ENCODE peak calls at places on chromosome 2, in five cellular contexts. J is esophagus squamous epithelium, C is Caco-2, M is OCI-LY7, Y is tibial artery. E is an unnamed sample. For H3K9me3, the result is how much of the 10 kb centered on the place peaks cover.

GRCh38 chr2:223688094-223688835 is 86.1 kb upstream of the SCG2 start:
- DNase-seq in J (no peak), C (no peak), M (no peak), Y (no peak), E (no peak)

GRCh38 chr2:125596612-125597011 is 1059.3 kb upstream of the GYPC start:
- DNase-seq in J (no peak), C (no peak), M (no peak), Y (no peak), E (no peak)

GRCh38 chr2:46796031-46796430 is 119.6 kb downstream of the MCFD2 start:
- DNase-seq in J (no peak), C (no peak), M (no peak), Y (no peak), E (no peak)

GRCh38 chr2:57987835-57988573 is 58.6 kb upstream of the VRK2 start:
- DNase-seq in J (no peak), C (no peak), M (no peak), Y (no peak), E (no peak)

GRCh38 chr2:7766978-7767565 is 849.9 kb downstream of the RNF144A start:
- DNase-seq in J (no peak), C (no peak), M (no peak), Y (no peak), E (no peak)

GRCh38 chr2:9262671-9263171 is 56.1 kb downstream of the ASAP2 start:
- DNase-seq in J (no peak), C (no peak), M (no peak), Y (no peak), E (no peak)

GRCh38 chr2:16012626-16013501 is 72.5 kb downstream of the MYCN start:
- DNase-seq in J (no peak), C (peak), M (no peak), Y (no peak), E (no peak)

GRCh38 chr2:5915926-5916325 is 223.7 kb downstream of the SOX11 start:
- DNase-seq in J (no peak), C (peak), M (peak), Y (no peak), E (no peak)

GRCh38 chr2:25201794-25202193 is 33.4 kb upstream of the POMC start:
- DNase-seq in J (no peak), C (no peak), M (no peak), Y (no peak), E (no peak)

GRCh38 chr2:165009466-165009865 is 54.1 kb upstream of the SLC38A11 start:
- DNase-seq in J (no peak), C (no peak), M (no peak), Y (no peak), E (no peak)

GRCh38 chr2:19839438-19839837 is 62.3 kb downstream of the TTC32 start:
- DNase-seq in J (no peak), C (no peak), M (no peak), Y (no peak), E (no peak)

GRCh38 chr2:144835634-144836351 is 315.9 kb upstream of the ZEB2 start:
- DNase-seq in J (no peak), C (no peak), M (no peak), Y (no peak), E (no peak)

GRCh38 chr2:111522231-111522768 is 361.7 kb downstream of the ANAPC1 start:
- DNase-seq in J (no peak), C (no peak), M (no peak), Y (no peak), E (no peak)

GRCh38 chr2:160859086-160859485 is 301.1 kb upstream of the TANK start:
- DNase-seq in J (no peak), C (no peak), M (no peak), Y (no peak), E (no peak)

GRCh38 chr2:106197878-106198277 is 3.8 kb upstream of the UXS1 start:
- DNase-seq in J (no peak), C (peak), M (no peak), Y (peak), E (no peak)

GRCh38 chr2:209331291-209331844 is 92.5 kb upstream of the MAP2 start:
- DNase-seq in J (no peak), C (no peak), M (peak), Y (no peak), E (no peak)

DNA sequence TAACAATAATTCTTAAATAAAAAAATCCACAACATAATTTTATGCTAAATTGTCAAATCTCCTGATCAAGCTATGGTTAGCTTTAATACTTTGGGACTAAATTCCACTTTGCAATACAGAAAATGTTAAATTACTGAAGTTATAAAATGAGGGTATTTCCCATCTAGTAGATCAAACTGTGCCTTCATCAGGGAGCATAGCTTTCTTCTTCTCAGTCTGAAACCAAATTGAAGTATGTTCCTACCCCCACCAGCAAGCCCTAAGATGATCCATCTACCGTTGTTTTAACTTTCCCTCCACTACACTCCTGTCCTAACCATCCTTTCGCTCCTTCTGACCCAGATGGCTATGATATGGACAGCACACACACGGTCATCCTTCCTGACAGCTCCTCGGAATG is 24.4 kb upstream of the STK17B start:
- DNase-seq in J (no peak), C (no peak), M (no peak), Y (no peak), E (no peak)
- TF ChIP-seq CTCF in J (no peak), C (no peak), M (no peak), Y (no peak), E (no peak)

DNA sequence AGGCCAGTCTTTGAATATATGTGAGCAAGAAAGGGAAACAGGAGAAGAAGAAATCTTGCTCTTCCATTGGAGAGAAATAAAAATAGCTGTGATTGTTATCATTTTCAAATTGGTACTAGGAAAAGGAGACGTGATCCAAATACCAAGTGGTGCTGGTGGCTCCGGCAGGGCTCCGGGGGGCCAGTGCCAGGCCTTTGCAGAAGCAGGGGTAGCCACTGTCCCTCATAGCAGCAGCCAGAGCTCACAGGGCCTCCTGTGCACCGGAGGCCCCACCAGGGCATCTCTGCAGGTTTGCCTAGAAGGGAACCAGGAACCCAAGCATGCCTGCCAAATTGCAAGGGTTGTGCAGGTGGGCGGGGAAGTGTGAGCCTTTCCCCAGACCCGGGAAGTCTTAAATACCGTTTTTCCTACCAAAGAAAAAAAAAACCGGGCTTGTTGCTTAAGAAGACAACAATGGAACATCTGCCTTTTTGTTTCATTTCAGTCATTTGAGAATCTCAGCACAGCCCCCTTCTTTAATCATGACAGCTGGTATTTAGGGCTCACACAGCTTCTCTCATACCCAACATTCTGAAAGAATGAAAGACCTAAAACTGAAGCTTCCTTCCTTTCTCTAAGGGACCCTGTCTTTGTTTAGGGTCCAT is 791.0 kb upstream of the SOX11 start:
- DNase-seq in J (no peak), C (no peak), M (no peak), Y (no peak), E (no peak)
- H3K9me3 ChIP-seq in J (under half), C (under half), M (under half), Y (under half), E (under half)

GRCh38 chr2:215870986-215871385 is 142.4 kb downstream of the MREG start:
- DNase-seq in J (no peak), C (peak), M (peak), Y (no peak), E (no peak)
- TF ChIP-seq CTCF in J (no peak), C (peak), M (peak), Y (no peak), E (no peak)

GRCh38 chr2:74536166-74536950 is 6.6 kb downstream of the HTRA2 start:
- DNase-seq in J (no peak), C (no peak), M (no peak), Y (peak), E (no peak)

GRCh38 chr2:74533464-74533863 is 3.7 kb downstream of the HTRA2 start:
- DNase-seq in J (no peak), C (no peak), M (no peak), Y (no peak), E (no peak)

GRCh38 chr2:74534411-74534810 is 4.7 kb downstream of the HTRA2 start:
- DNase-seq in J (no peak), C (no peak), M (no peak), Y (peak), E (no peak)

GRCh38 chr2:74537140-74537539 is 7.4 kb downstream of the HTRA2 start:
- DNase-seq in J (no peak), C (no peak), M (no peak), Y (peak), E (no peak)

DNA sequence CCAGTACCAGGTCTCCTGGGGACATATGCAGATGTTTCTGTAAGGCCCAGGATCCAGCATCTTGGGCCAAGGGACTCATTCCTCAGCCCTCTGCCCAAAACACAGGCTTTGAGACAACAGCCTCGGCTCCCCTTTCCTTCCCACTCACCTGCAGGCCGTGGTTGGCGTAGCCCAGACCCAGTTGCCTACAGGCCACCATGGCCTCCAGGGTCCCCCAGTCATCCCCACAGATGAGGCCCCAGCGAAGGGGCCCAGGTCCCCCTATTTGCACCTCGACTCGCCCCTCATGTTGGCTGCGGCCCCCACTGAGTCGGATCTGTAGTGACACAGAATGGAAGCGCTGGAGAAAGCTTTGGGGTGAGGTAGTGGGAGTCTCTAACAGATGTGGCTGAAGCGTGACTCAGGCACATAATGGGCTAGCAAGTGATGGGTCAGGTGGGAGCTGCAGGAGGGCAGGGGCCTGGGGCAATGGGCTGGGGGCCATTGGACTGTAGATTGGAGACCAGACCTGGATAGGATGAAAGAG is 5.8 kb downstream of the HTRA2 start:
- DNase-seq in J (no peak), C (no peak), M (no peak), Y (peak), E (no peak)
- H3K9me3 ChIP-seq in J (under half), C (under half), M (under half), Y (under half), E (under half)

GRCh38 chr2:31434911-31435310 is 20.4 kb upstream of the XDH start:
- DNase-seq in J (no peak), C (no peak), M (no peak), Y (no peak), E (no peak)

GRCh38 chr2:31442376-31442775 is 27.8 kb upstream of the XDH start:
- DNase-seq in J (no peak), C (no peak), M (no peak), Y (no peak), E (no peak)

DNA sequence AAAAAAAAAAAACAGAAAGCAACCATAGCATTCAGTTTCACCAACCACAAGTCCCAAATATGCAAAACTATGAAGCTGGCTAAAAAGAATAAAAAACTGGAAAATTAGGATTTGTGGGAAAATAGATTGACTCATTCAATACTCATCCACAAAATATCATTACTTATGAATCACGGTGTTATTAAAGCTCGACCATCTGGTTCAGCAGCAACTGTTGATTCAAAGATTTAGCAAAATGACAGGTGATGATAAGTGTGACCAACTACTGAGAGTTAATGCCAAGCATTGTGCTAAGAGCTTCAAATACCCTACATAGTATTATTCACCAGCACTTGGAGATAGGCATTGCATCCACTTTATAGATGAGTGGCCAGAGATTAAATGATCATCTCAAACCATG is 26.2 kb upstream of the XDH start:
- DNase-seq in J (no peak), C (no peak), M (no peak), Y (no peak), E (no peak)
- TF ChIP-seq CTCF in J (no peak), C (no peak), M (no peak), Y (no peak), E (no peak)

DNA sequence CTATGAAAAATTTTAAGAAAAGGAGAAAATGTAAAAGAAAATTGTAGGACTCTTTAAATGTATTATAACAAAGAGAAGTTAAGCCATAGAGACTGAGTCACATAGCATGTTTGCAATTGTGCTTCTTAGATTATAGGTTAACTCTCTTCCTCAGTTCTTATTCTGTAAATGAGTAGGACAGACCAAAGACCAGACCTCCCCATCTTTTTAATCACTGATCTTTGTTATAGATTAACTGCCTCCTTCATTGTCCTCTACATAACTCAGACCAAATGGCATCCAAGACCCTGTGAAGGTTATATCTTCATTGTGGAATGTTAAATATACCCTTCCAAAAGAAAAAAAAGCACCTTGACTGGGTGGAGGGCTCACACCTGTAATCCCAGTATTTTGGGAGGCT is 316.9 kb upstream of the LRRTM4 start:
- DNase-seq in J (no peak), C (no peak), M (no peak), Y (no peak), E (no peak)
- H3K9me3 ChIP-seq in J (under half), C (under half), M (under half), Y (under half), E (under half)

GRCh38 chr2:232668805-232669444 is 28.2 kb upstream of the GIGYF2 start:
- DNase-seq in J (no peak), C (no peak), M (no peak), Y (no peak), E (no peak)
- TF ChIP-seq CTCF in J (no peak), C (peak), M (peak), Y (peak), E (no peak)